ENCODE peak calls at places on chromosomes 2 and 18, in eight cellular contexts. M is CD4-positive, alpha-beta memory T cell; L is stomach; C is K562; X is A549; F is CD8-positive, alpha-beta memory T cell; H is AG04450; G is lower lobe of right lung. J is an unnamed sample.

GRCh38 chr2:1663621-1664020 is 80.7 kb downstream of the PXDN start:
- DNase-seq in X (no peak), F (no peak), C (no peak), L (peak), G (peak), M (no peak), H (no peak), J (no peak)

GRCh38 chr18:59736061-59736460 is 38.8 kb upstream of the CCBE1 start:
- DNase-seq in M (no peak), C (no peak), G (no peak), H (no peak), X (no peak), L (no peak), F (no peak), J (no peak)

GRCh38 chr2:227079726-227080125 is 84.3 kb downstream of the COL4A4 start:
- DNase-seq in C (no peak), F (no peak), L (no peak), M (no peak), G (no peak), H (no peak), X (no peak), J (no peak)

GRCh38 chr2:239559417-239560261 is 158.8 kb upstream of the HDAC4 start:
- DNase-seq in X (no peak), G (no peak), M (no peak), C (no peak), F (no peak), H (no peak), L (no peak), J (no peak)

GRCh38 chr2:36650031-36650430 is 46.5 kb upstream of the VIT start:
- DNase-seq in X (peak), G (no peak), F (no peak), C (no peak), M (no peak), L (no peak), H (no peak), J (no peak)

GRCh38 chr2:19580830-19581229 is 222.4 kb upstream of the OSR1 start:
- DNase-seq in C (no peak), F (no peak), H (peak), X (no peak), G (no peak), L (no peak), M (no peak), J (no peak)

GRCh38 chr2:81260320-81260719 is 955.8 kb upstream of the LRRTM1 start:
- DNase-seq in L (no peak), X (no peak), M (no peak), F (no peak), G (no peak), H (no peak), C (no peak), J (no peak)

GRCh38 chr2:240964854-240965295 is 33.5 kb upstream of the SNED1 start:
- DNase-seq in M (no peak), C (no peak), G (peak), L (peak), F (no peak), H (no peak), X (no peak), J (no peak)

GRCh38 chr2:233419626-233420431 is 65.5 kb downstream of the DGKD start:
- DNase-seq in L (peak), X (peak), G (no peak), C (no peak), F (peak), M (peak), H (no peak), J (no peak)

GRCh38 chr2:190528521-190529001 is 6.0 kb downstream of the NEMP2 start:
- DNase-seq in H (peak), C (no peak), M (no peak), X (peak), G (no peak), F (no peak), L (no peak), J (no peak)

GRCh38 chr2:137910641-137911040 is 53.6 kb upstream of the HNMT start:
- DNase-seq in F (no peak), L (no peak), C (no peak), M (no peak), G (no peak), X (peak), H (no peak), J (no peak)

GRCh38 chr2:157596992-157597681 is 31.5 kb downstream of the ACVR1C start:
- DNase-seq in X (peak), G (peak), H (no peak), F (peak), C (no peak), L (peak), M (peak), J (no peak)

GRCh38 chr18:28855524-28855923 is 678.6 kb upstream of the CDH2 start:
- DNase-seq in C (no peak), X (peak), G (no peak), L (no peak), F (no peak), H (no peak), M (no peak), J (no peak)

GRCh38 chr2:25740810-25741381 is 67.5 kb upstream of the DTNB start:
- DNase-seq in G (no peak), C (no peak), L (no peak), H (no peak), F (no peak), X (no peak), M (no peak), J (no peak)

GRCh38 chr2:25251461-25252273 is 83.3 kb upstream of the POMC start:
- DNase-seq in M (peak), H (no peak), G (peak), F (peak), C (peak), L (peak), X (peak), J (peak)

GRCh38 chr2:241410739-241411176 is 54.7 kb downstream of the FARP2 start:
- DNase-seq in G (no peak), X (no peak), L (peak), H (no peak), F (no peak), C (no peak), M (no peak), J (peak)

GRCh38 chr2:38771632-38772031 is 6.4 kb upstream of the GEMIN6 start:
- DNase-seq in L (no peak), H (no peak), M (no peak), G (no peak), F (no peak), X (peak), C (no peak), J (no peak)

GRCh38 chr2:192146069-192147006 is 48.4 kb downstream of the TMEFF2 start:
- DNase-seq in C (no peak), L (no peak), G (no peak), M (no peak), X (peak), F (no peak), H (no peak), J (no peak)

GRCh38 chr2:45470531-45470930 is 140.5 kb downstream of the SRBD1 start:
- DNase-seq in G (no peak), H (no peak), C (no peak), M (no peak), X (no peak), F (no peak), L (no peak), J (no peak)

GRCh38 chr2:45466045-45466444 is 145.0 kb downstream of the SRBD1 start:
- DNase-seq in H (no peak), M (no peak), G (no peak), X (no peak), L (no peak), F (no peak), C (no peak), J (no peak)

GRCh38 chr2:45468279-45468678 is 142.8 kb downstream of the SRBD1 start:
- DNase-seq in X (no peak), F (no peak), H (no peak), G (no peak), M (no peak), C (no peak), L (no peak), J (no peak)

GRCh38 chr2:45469314-45470099 is 141.6 kb downstream of the SRBD1 start:
- DNase-seq in M (no peak), F (no peak), X (peak), C (no peak), H (no peak), L (no peak), G (no peak), J (no peak)
- H3K27ac ChIP-seq in M (no peak), F (no peak), X (peak), C (no peak), H (no peak), L (no peak), G (peak), J (no peak)

DNA sequence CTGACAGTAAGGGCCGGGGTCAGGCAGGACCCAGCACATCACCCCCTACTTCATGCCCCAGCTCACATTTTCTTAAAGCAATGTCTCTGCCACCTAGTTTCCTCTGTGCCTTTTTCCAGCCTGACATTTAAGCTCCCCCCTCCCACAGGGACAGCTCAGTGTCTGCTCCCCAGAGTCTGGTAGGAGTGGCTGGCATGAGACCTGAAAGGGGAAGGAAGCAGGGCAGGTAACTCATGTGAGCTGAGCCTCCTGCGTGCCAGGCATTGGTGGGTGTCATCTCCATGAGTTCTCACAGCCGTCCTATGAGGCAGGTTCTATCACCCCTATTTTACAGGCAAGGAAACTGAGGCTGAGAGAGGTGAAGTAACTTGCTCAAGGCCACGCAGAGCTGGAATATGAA is 1.5 kb downstream of the DNAJB2 start:
- DNase-seq in H (no peak), X (no peak), G (no peak), C (no peak), F (no peak), L (no peak), M (no peak), J (no peak)
- H3K27ac ChIP-seq in H (no peak), X (peak), G (no peak), C (peak), F (peak), L (peak), M (peak), J (peak)

DNA sequence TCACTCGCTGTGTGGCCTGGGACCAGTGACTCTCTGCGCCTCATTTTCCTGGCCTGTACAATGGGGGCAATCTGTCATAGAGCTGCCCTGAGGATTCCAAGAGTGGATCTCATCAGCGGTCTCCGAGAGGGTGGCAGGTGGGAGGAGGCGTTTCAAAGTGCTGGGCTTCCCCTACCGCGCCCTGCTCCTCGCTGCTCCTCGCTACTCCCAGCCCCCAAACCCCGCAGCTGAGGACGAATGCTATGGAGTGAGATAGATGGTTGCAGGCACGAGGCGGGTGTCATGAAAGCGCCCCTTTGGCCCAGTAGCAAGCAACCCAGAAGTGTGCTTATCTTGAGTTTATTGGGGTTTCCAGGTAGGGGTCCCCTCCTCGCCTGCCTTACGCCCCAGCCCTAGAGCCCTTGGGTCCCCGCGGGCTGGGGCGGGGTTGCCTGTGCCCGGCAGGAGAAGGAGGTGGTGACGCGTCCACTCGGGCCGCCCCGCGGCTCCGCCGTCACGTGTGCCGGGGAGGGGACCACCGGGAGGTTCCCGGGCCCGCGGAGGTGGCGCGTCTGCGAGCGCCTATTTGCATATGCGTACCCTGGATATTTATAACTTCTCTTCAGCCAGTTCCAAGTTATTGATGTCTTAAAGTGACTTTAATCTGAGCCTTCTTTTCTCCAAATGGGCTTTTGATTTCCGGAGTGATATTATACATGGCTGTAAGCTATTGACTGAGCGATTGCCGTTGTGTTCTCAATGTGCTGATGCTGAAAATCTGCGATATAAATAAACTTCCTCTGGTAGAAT is 263.8 kb downstream of the ATAD2B start:
- DNase-seq in M (no peak), X (no peak), G (no peak), L (no peak), F (no peak), H (no peak), C (no peak), J (no peak)
- H3K27ac ChIP-seq in M (no peak), X (no peak), G (no peak), L (no peak), F (no peak), H (no peak), C (no peak), J (no peak)

GRCh38 chr18:37261246-37261927 is 304.2 kb downstream of the CELF4 start:
- DNase-seq in H (no peak), X (no peak), G (no peak), M (no peak), C (no peak), F (no peak), L (no peak), J (no peak)

GRCh38 chr18:37258819-37259218 is 306.8 kb downstream of the CELF4 start:
- DNase-seq in C (no peak), G (no peak), L (no peak), X (no peak), H (no peak), F (no peak), M (no peak), J (no peak)

GRCh38 chr18:37259711-37260110 is 305.9 kb downstream of the CELF4 start:
- DNase-seq in F (no peak), G (no peak), M (no peak), C (no peak), H (no peak), X (no peak), L (no peak), J (no peak)

GRCh38 chr18:37261988-37262387 is 303.6 kb downstream of the CELF4 start:
- DNase-seq in H (no peak), X (no peak), M (no peak), C (no peak), L (no peak), G (peak), F (no peak), J (no peak)

GRCh38 chr18:37260367-37261093 is 305.1 kb downstream of the CELF4 start:
- DNase-seq in X (no peak), M (no peak), L (no peak), G (no peak), H (no peak), F (no peak), C (no peak), J (no peak)
- H3K27ac ChIP-seq in X (no peak), M (no peak), L (no peak), G (no peak), H (no peak), F (no peak), C (no peak), J (peak)

DNA sequence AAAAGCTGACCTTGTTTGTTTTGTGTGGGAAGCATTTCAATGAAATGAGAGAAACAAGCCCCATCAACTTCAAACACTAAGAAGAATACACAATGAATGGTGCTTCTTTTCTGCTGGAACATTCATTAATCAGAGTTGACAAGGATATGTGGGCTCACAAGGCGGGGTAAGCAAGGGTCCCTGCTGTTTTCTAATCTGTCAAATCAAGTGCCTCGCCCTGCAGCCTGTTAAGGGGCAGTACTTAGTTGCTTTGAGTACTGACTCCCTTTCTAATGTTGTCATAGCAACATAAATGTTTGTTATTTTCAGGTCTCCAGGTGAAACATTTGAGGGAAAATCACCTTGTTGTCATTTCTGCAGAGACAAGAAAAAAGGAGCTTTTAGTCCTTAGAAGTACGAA is 284.7 kb upstream of the PKDCC start:
- DNase-seq in X (no peak), H (no peak), L (no peak), F (no peak), C (no peak), G (no peak), M (no peak), J (no peak)
- H3K27ac ChIP-seq in X (no peak), H (no peak), L (no peak), F (no peak), C (no peak), G (no peak), M (no peak), J (no peak)

J was measured in caudate nucleus.